ENCODE peak calls at places on chromosomes 11 and 22, in seven cellular contexts. Z, G, F, M, Q, D and R are unnamed samples.

GRCh38 chr11:57179701-57180100 is 2.1 kb upstream of the LRRC55 start:
- DNase-seq in Z (no peak), G (no peak), F (no peak), M (no peak), Q (no peak), D (no peak), R (no peak)

GRCh38 chr22:38075961-38076360 is 8.0 kb downstream of the SLC16A8 start:
- DNase-seq in Z (peak), G (no peak), F (no peak), M (no peak), Q (no peak), D (no peak), R (peak)

GRCh38 chr11:10201343-10201742 is 92.7 kb downstream of the SBF2 start:
- DNase-seq in Z (no peak), G (no peak), F (no peak), M (peak), Q (no peak), D (no peak), R (no peak)

GRCh38 chr11:134164490-134165370 is 59.0 kb downstream of the NCAPD3 start:
- DNase-seq in Z (no peak), G (no peak), F (peak), M (no peak), Q (no peak), D (no peak), R (no peak)

GRCh38 chr11:43515090-43515489 is 156.4 kb downstream of the TTC17 start:
- DNase-seq in Z (no peak), G (no peak), F (peak), M (no peak), Q (no peak), D (no peak), R (no peak)

GRCh38 chr11:115425816-115426215 is 78.4 kb downstream of the CADM1 start:
- DNase-seq in Z (no peak), G (no peak), F (no peak), M (no peak), Q (no peak), D (no peak), R (no peak)

GRCh38 chr11:66868726-66869291 is 11.9 kb downstream of the LRFN4 start:
- DNase-seq in Z (no peak), G (no peak), F (peak), M (no peak), Q (no peak), D (peak), R (peak)

GRCh38 chr11:124075841-124076571 is 34.9 kb upstream of the OR10G7 start:
- DNase-seq in Z (peak), G (no peak), F (peak), M (peak), Q (no peak), D (no peak), R (peak)

GRCh38 chr11:126307706-126308105 is 3.8 kb downstream of the DCPS start:
- DNase-seq in Z (no peak), G (peak), F (peak), M (peak), Q (no peak), D (no peak), R (no peak)

GRCh38 chr11:115324569-115325432 is 179.4 kb downstream of the CADM1 start:
- DNase-seq in Z (no peak), G (peak), F (peak), M (peak), Q (peak), D (no peak), R (no peak)

GRCh38 chr11:46302866-46303265 is 25.4 kb downstream of the CREB3L1 start:
- DNase-seq in Z (no peak), G (no peak), F (no peak), M (no peak), Q (no peak), D (no peak), R (no peak)

GRCh38 chr11:46298699-46299424 is 21.4 kb downstream of the CREB3L1 start:
- DNase-seq in Z (no peak), G (peak), F (no peak), M (peak), Q (no peak), D (no peak), R (no peak)

GRCh38 chr11:46296520-46297448 is 19.3 kb downstream of the CREB3L1 start:
- DNase-seq in Z (peak), G (peak), F (peak), M (peak), Q (peak), D (no peak), R (peak)

GRCh38 chr11:46300270-46300669 is 22.8 kb downstream of the CREB3L1 start:
- DNase-seq in Z (no peak), G (no peak), F (no peak), M (no peak), Q (no peak), D (no peak), R (no peak)

DNA sequence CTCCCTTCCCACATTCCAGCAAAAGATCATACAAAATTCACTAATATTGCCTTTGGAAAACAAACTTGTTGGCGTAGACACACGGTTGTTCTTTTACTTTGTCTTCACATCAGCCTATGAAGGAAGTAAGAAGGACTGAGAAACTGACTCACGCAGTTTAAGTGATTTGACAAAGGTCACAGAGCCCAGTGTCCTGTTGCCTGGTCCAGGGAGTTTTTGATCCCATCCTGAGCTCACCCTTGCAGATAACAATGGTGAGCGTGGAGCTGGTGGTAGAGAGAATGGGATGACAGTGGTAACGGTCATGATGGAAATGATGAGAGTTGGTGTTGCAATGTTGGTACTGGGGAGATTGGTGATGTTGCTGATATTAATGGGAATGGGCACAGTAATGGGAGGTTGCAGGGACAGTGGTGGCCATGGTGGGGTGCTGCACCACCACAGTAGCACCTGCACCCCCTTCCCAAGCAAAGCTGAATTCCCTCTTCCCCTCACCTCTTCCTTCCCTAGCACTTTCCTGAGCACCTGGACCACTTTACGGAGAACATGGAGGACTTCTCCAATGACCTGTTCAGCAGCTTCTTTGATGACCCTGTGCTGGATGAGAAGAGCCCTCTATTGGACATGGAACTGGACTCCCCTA is 22.1 kb downstream of the CREB3L1 start:
- DNase-seq in Z (no peak), G (peak), F (no peak), M (no peak), Q (no peak), D (no peak), R (no peak)
- TF ChIP-seq CTCF in Z (no peak), G (no peak), F (no peak), M (no peak), Q (no peak), D (no peak), R (no peak)

DNA sequence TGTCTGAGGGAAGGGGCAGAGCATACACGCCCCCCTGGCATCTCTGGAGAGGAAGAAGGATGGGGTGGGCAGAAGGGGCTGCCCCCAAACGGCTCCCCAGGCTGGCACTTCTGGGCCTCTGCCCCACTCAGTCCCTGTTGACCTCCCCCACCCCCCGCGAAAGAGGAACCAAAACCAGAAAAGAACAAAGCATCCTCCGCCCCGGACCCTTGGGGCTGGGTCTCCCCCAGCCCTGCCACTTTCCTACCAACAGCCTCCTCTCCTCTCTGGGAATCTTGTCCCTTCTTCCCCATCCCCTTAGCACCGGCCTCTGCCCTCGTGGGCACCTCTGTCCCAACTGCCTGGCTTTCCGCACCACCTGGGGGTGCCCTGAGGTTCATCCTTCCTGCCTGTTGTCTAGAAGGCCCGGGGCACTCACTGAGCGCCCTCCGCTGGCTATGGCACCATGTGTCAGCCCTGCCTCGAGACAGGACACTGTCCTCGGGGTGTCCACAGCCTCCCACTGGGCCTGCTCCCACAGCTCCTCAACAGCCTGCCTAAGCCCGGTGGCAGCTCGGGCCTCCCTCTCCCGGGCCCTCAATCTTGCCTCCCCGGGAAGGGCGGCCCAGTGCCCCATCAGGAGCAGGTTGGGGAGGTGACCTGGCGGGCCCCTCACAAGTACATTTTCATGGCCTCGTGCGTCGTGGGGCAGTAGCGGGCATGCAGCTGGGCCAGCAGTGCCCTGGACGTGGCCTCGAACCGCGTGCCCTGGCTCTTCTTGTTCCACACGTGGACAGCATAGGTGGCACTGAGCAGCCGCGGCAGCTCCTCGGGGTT is 28.2 kb downstream of the A4GALT start:
- DNase-seq in Z (no peak), G (no peak), F (no peak), M (no peak), Q (no peak), D (no peak), R (peak)
- TF ChIP-seq CTCF in Z (no peak), G (no peak), F (peak), M (no peak), Q (no peak), D (no peak), R (peak)

GRCh38 chr22:41966607-41967240 is 2.5 kb upstream of the SEPTIN3 start:
- DNase-seq in Z (no peak), G (peak), F (peak), M (peak), Q (peak), D (peak), R (no peak)
- TF ChIP-seq CTCF in Z (peak), G (peak), F (peak), M (peak), Q (peak), D (peak), R (peak)

GRCh38 chr22:23232094-23232905 is 52.0 kb downstream of the BCR start:
- DNase-seq in Z (no peak), G (no peak), F (no peak), M (no peak), Q (no peak), D (no peak), R (no peak)
- TF ChIP-seq CTCF in Z (no peak), G (no peak), F (no peak), M (no peak), Q (no peak), D (no peak), R (no peak)

GRCh38 chr22:29314537-29315285 is 786 bp downstream of the RASL10A start:
- DNase-seq in Z (no peak), G (no peak), F (no peak), M (no peak), Q (no peak), D (no peak), R (peak)
- TF ChIP-seq CTCF in Z (no peak), G (no peak), F (no peak), M (no peak), Q (no peak), D (no peak), R (no peak)

GRCh38 chr11:94602430-94603372 is 35.5 kb downstream of the PIWIL4 start:
- DNase-seq in Z (peak), G (peak), F (no peak), M (peak), Q (peak), D (peak), R (no peak)

GRCh38 chr11:94603587-94603986 is 36.4 kb downstream of the PIWIL4 start:
- DNase-seq in Z (no peak), G (no peak), F (no peak), M (no peak), Q (no peak), D (no peak), R (no peak)

GRCh38 chr11:94599510-94599909 is 32.3 kb downstream of the PIWIL4 start:
- DNase-seq in Z (no peak), G (no peak), F (no peak), M (no peak), Q (no peak), D (no peak), R (no peak)

GRCh38 chr11:94604496-94604895 is 37.3 kb downstream of the PIWIL4 start:
- DNase-seq in Z (no peak), G (no peak), F (no peak), M (peak), Q (no peak), D (no peak), R (no peak)
- TF ChIP-seq CTCF in Z (no peak), G (no peak), F (no peak), M (no peak), Q (no peak), D (no peak), R (no peak)